ENCODE peak calls at places on chromosomes 3 and 15, in nine cellular contexts. I is thyroid gland, Z is heart left ventricle, R is sigmoid colon, W is IMR-90, G is HCT116, B is A549, Q is ovary, Y is transverse colon. M is an unnamed sample.

GRCh38 chr15:70059476-70060213 is 38.1 kb downstream of the TLE3 start:
- DNase-seq in Z (no peak), I (no peak), Y (no peak), G (no peak), R (peak; percentile 56), W (no peak), B (no peak), Q (no peak), M (no peak)

GRCh38 chr15:25863067-25863967 is at the start of gene ATP10A:
- DNase-seq in Q (peak; percentile 32), Z (peak; percentile 54), B (no peak), W (peak; percentile 71), G (no peak), I (no peak), R (peak; percentile 74), Y (no peak), M (no peak)

GRCh38 chr3:106809633-106810460 is 567.4 kb upstream of the CCDC54 start:
- DNase-seq in Z (no peak), Q (no peak), I (no peak), G (no peak), W (peak; percentile 30), R (no peak), Y (no peak), B (no peak), M (no peak)

GRCh38 chr3:28761380-28761779 is 412.8 kb upstream of the AZI2 start:
- DNase-seq in R (no peak), I (no peak), W (no peak), Y (no peak), Z (no peak), Q (no peak), G (no peak), B (no peak), M (no peak)

GRCh38 chr3:71649757-71650156 is 66.2 kb upstream of the FOXP1 start:
- DNase-seq in Y (no peak), I (no peak), G (no peak), W (no peak), Q (no peak), R (no peak), Z (no peak), B (no peak), M (no peak)

GRCh38 chr3:45210308-45211038 is 15.6 kb downstream of the TMEM158 start:
- DNase-seq in I (peak; percentile 89), Q (peak; percentile 52), G (peak; percentile 70), W (peak; percentile 80), Y (peak; percentile 90), B (peak; percentile 47), R (peak; percentile 94), Z (peak; percentile 78), M (peak; percentile 96)

GRCh38 chr15:70057931-70058641 is 39.6 kb downstream of the TLE3 start:
- DNase-seq in Q (peak; percentile 19), Y (no peak), B (no peak), I (peak; percentile 1), G (no peak), R (peak; percentile 41), Z (no peak), W (no peak), M (no peak)

GRCh38 chr15:79115971-79116370 is 25.4 kb upstream of the RASGRF1 start:
- DNase-seq in Z (no peak), Q (no peak), G (no peak), W (no peak), Y (no peak), I (no peak), R (no peak), B (no peak), M (no peak)

GRCh38 chr3:53713626-53714025 is 132.6 kb downstream of the CHDH start:
- DNase-seq in Y (no peak), B (no peak), W (no peak), G (no peak), I (no peak), R (no peak), Z (no peak), Q (no peak), M (peak; percentile 66)
- TF ChIP-seq POLR2A in Y (no peak), B (no peak), W (no peak), G (no peak), I (no peak), R (no peak), Z (no peak), Q (no peak), M (no peak)

GRCh38 chr3:5438011-5438355 is 250.5 kb downstream of the EDEM1 start:
- DNase-seq in Y (no peak), R (no peak), W (no peak), G (no peak), B (no peak), I (no peak), Q (no peak), Z (no peak), M (no peak)
- TF ChIP-seq POLR2A in Y (no peak), R (no peak), W (no peak), G (no peak), B (no peak), I (no peak), Q (no peak), Z (no peak), M (no peak)

DNA sequence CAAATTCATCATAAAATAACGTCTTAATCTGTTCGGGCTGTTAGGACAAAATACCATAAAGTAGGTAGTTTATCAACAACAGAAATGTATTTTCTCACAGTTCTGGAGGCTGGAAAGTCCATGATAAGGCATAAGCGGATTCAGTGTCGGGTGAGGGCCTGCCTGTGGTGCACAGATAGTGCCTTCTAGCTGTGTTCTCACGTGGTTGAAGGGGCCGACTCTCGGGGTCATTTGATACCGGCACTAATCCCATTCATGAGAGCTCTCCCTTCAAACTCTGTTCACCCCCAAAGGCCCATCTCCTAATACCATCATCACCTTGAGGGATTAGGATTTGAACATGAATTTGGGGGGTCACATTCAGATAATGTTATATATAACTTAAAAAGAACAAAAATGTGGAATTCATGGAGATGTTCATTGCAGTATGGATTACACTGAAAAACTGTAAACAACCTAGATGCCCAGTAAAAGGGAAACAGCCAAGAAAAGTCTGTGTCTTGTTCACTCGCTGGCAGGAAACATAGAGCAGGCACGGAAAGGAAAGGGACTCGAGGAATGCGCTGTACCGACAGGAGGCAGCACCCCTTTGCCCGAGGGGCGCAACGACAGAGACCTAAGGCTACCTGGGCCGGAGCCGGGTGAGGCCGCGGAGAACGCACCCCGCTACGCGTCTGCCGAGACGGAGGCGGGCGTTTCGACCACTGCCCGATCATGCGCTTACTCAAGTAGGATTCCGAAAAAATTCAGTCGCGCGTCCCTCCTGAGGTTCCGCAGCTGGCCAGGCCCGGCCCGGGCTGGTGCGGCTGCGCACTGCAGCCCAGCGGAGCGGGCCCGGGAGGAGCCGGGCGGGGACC is 1.1 kb upstream of the MAN2A2 start:
- DNase-seq in I (peak; percentile 79), G (peak; percentile 49), R (peak; percentile 88), W (peak; percentile 78), Q (peak; percentile 75), Y (peak; percentile 82), Z (peak; percentile 84), B (peak; percentile 99), M (peak; percentile 73)
- TF ChIP-seq POLR2A in I (no peak), G (peak; percentile 86), R (no peak), W (no peak), Q (no peak), Y (peak; percentile 60), Z (no peak), B (peak; percentile 91), M (no peak)

DNA sequence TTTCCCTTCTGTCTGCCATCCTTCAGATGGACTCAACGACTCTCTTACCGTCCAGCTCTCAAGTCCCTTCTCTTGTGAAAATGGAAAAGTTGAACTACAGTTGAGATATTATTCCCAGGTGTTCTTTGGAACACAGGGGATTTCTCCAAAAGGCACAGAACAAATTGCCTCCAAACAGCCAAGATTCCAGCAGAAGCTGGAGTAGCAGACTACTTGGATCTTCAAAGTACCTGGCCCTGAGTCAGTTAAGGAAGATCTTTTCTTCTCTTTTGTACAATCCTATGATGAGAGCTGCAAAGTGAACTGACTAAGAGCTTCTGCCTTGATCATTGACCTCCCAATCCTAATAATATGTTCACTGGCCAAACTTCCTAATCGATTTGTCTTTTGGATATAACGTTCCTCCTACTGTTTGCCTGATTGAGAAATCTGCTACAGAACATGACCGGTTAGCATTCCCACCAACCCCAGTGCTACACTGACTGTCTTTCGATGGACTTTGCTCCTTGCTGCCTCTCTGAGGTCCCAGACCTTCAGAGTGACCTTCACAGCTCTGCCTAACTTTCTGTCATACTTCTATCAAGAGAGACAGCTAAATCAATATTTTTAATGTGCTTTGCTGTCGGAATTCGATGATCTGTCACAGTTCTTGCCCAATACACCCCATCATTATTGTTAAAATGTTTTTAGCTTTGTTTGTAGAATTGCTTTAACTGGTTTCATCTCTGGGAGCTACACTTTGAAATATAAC is 21.9 kb downstream of the PAQR9 start:
- DNase-seq in R (no peak), Y (no peak), Z (no peak), G (no peak), B (no peak), Q (no peak), W (no peak), I (no peak), M (no peak)
- TF ChIP-seq POLR2A in R (no peak), Y (no peak), Z (no peak), G (no peak), B (no peak), Q (no peak), W (no peak), I (no peak), M (no peak)

GRCh38 chr3:49929333-49930240 is at the start of gene MON1A:
- DNase-seq in Z (peak; percentile 97), Y (peak; percentile 97), W (peak; percentile 82), B (peak; percentile 64), Q (peak; percentile 97), I (peak; percentile 96), R (peak; percentile 98), G (peak; percentile 67), M (peak; percentile 99)
- TF ChIP-seq POLR2A in Z (no peak), Y (peak; percentile 68), W (no peak), B (peak; percentile 22), Q (peak; percentile 55), I (peak; percentile 73), R (peak; percentile 46), G (no peak), M (no peak)

DNA sequence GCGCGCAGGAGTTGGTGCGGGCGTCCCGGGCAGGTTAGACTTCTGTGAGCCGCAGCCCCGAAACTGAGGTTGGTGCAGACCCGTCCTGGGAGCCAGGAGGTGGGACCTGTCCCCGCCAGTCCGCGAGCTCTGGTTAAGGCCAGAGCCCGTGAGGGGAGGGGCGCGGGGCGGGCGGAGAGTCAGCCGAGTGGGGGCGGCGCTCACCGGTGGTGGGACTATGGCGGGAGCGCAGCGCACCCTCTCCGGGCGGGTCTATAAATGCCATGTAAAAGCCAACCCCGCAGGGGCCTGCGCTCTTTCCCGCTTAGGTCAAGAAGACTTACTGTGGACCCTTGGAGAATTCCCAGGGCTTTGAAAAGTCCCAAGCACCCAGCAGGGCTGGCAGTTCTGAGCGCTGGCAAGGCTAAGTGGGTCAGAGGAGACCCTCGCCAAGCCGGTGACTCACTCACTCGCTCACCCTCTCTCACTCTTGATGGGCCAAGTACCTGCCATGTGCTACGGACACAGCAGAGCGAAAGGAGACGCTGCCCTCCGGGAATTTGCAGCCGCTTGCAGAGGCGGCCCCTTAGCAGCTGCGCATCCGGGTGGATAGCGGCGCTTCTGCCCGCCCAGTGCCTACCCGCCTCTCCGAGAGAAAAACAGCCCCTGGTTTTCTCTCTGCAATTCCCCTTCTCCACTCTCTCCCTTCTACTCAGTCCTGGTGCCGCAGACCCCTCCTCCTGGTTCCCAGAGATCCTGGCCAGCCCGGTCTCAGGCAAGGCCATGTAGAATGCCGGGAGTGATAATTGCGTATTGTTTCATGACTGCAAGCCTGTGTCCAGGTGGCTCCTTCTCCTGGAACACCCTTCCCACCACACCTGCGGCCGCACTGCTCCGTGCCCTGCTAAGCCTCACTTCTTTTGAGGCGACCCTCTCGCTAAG is at the start of gene ALDH1L1:
- DNase-seq in Z (peak; percentile 71), Q (peak; percentile 80), Y (peak; percentile 57), B (no peak), W (peak; percentile 6), G (no peak), R (peak; percentile 97), I (peak; percentile 90), M (no peak)
- TF ChIP-seq POLR2A in Z (no peak), Q (peak; percentile 33), Y (peak; percentile 44), B (no peak), W (no peak), G (no peak), R (peak; percentile 65), I (peak; percentile 38), M (no peak)